ENCODE peak calls at places on chromosomes 13 and 19, in seven cellular contexts. R is B cell; G is hypothalamus; S is DMS153; O is stimulated activated CD4-positive, alpha-beta T cell treated with anti-CD3 and anti-CD28 coated beads, Interleukin-1b, Interleukin-23, amount 100 ng/mL, for 1 hour; C is mammary epithelial cell; K is IMR-90. B is an unnamed sample.

GRCh38 chr13:113076681-113077401 is 28.8 kb upstream of the F7 start:
- DNase-seq in K (no peak), O (no peak), R (no peak), S (no peak), G (no peak), C (no peak), B (no peak)

GRCh38 chr13:93227280-93227905 is 786 bp downstream of the GPC6 start:
- DNase-seq in S (peak), G (no peak), O (no peak), R (no peak), C (peak), K (peak), B (peak)

GRCh38 chr13:41267106-41267505 is 3.7 kb upstream of the MTRF1 start:
- DNase-seq in O (no peak), S (no peak), G (no peak), C (peak), R (no peak), K (peak), B (no peak)

GRCh38 chr19:55179570-55180484 is at the start of gene SYT5:
- DNase-seq in S (no peak), O (peak), G (no peak), C (peak), R (peak), K (no peak), B (peak)

GRCh38 chr13:104057851-104058250 is 991.6 kb upstream of the SLC10A2 start:
- DNase-seq in G (no peak), O (no peak), K (no peak), C (no peak), S (no peak), R (no peak), B (no peak)

GRCh38 chr19:18843960-18844359 is 12.2 kb downstream of the UPF1 start:
- DNase-seq in C (no peak), K (no peak), S (no peak), G (no peak), O (no peak), R (peak), B (no peak)

GRCh38 chr13:107205318-107206112 is 637.6 kb upstream of the ARGLU1 start:
- DNase-seq in G (peak), C (peak), S (peak), K (peak), R (peak), O (peak), B (peak)

GRCh38 chr13:113493315-113493951 is 2.9 kb upstream of the DCUN1D2 start:
- DNase-seq in G (no peak), O (no peak), C (peak), R (no peak), S (peak), K (peak), B (peak)

GRCh38 chr19:18700501-18701249 is 17.2 kb downstream of the CRTC1 start:
- DNase-seq in K (peak), S (peak), G (peak), R (peak), C (peak), O (peak), B (no peak)

GRCh38 chr13:89514534-89515312 is 1832.8 kb upstream of the MIR17HG start:
- DNase-seq in C (peak), R (no peak), K (peak), O (no peak), G (no peak), S (peak), B (no peak)

GRCh38 chr19:54432144-54432738 is 16.8 kb upstream of the LENG8 start:
- DNase-seq in G (no peak), S (no peak), C (peak), O (no peak), R (no peak), K (no peak), B (no peak)

GRCh38 chr13:45512148-45512498 is 47.4 kb downstream of the COG3 start:
- DNase-seq in K (peak), G (no peak), O (no peak), C (peak), R (no peak), S (no peak), B (no peak)

GRCh38 chr13:28059214-28059613 is 41.2 kb downstream of the FLT3 start:
- DNase-seq in O (no peak), K (peak), R (no peak), C (peak), S (no peak), G (no peak), B (peak)

GRCh38 chr19:13190781-13191540 is 40.8 kb downstream of the IER2 start:
- DNase-seq in R (peak), K (no peak), G (no peak), O (no peak), C (no peak), S (no peak), B (no peak)

GRCh38 chr13:40798380-40798779 is 9.0 kb downstream of the SLC25A15 start:
- DNase-seq in S (peak), O (no peak), R (no peak), K (no peak), C (no peak), G (no peak), B (no peak)

GRCh38 chr19:45507864-45508680 is 793 bp downstream of the VASP start:
- DNase-seq in S (peak), G (no peak), O (no peak), R (peak), C (no peak), K (no peak), B (no peak)

GRCh38 chr19:11261902-11262839 is at the start of gene DOCK6:
- DNase-seq in S (no peak), R (peak), C (no peak), K (no peak), G (no peak), O (no peak), B (no peak)

GRCh38 chr19:12715102-12715501 is 8.6 kb downstream of the TNPO2 start:
- DNase-seq in K (no peak), O (no peak), C (no peak), G (no peak), R (no peak), S (no peak), B (no peak)

B was measured in GDM1.